ENCODE peak calls at places on chromosomes 3 and 15, in eight cellular contexts. J is AG04450, H is cardiac muscle cell, K is AG10803, T is AG09309, A is GM06990, C is IMR-90, R is foreskin fibroblast. P is an unnamed sample.
A peak's percentile ranks its signal among the peaks of the same experiment; 100 is the strongest.

GRCh38 chr3:107524214-107525100 is 1.7 kb downstream of the BBX start:
- DNase-seq in J (no peak), H (peak; percentile 61), K (peak; percentile 38), T (no peak), A (peak; percentile 23), C (peak; percentile 51), R (peak; percentile 77), P (peak; percentile 57)

GRCh38 chr15:71410347-71410746 is 295.1 kb downstream of the THSD4 start:
- DNase-seq in J (no peak), H (no peak), K (no peak), T (no peak), A (no peak), C (no peak), R (no peak), P (no peak)

GRCh38 chr15:71093089-71094024 is 21.9 kb upstream of the THSD4 start:
- DNase-seq in J (no peak), H (peak; percentile 30), K (peak; percentile 78), T (no peak), A (no peak), C (peak; percentile 82), R (peak; percentile 85), P (no peak)

GRCh38 chr15:35309886-35310285 is 224.8 kb upstream of the NANOGP8 start:
- DNase-seq in J (no peak), H (no peak), K (peak; percentile 65), T (no peak), A (no peak), C (peak; percentile 44), R (peak; percentile 50), P (no peak)

GRCh38 chr3:116930786-116931185 is 221.2 kb downstream of the TUSC7 start:
- DNase-seq in J (no peak), H (no peak), K (no peak), T (no peak), A (no peak), C (peak; percentile 28), R (peak; percentile 65), P (no peak)

GRCh38 chr3:155497930-155498647 is 204.6 kb upstream of the STRIT1 start:
- DNase-seq in J (no peak), H (peak; percentile 6), K (peak; percentile 93), T (peak; percentile 77), A (no peak), C (peak; percentile 50), R (peak; percentile 97), P (no peak)

GRCh38 chr3:37768107-37768809 is 93.4 kb upstream of the CTDSPL start:
- DNase-seq in J (peak; percentile 6), H (peak; percentile 64), K (no peak), T (no peak), A (no peak), C (peak; percentile 37), R (no peak), P (no peak)

GRCh38 chr15:89740137-89740536 is 10.9 kb downstream of the MESP1 start:
- DNase-seq in J (peak; percentile 53), H (peak; percentile 83), K (peak; percentile 65), T (no peak), A (no peak), C (peak; percentile 71), R (peak; percentile 82), P (peak; percentile 81)

GRCh38 chr3:190229632-190230424 is 92.4 kb downstream of the CLDN1 start:
- DNase-seq in J (no peak), H (no peak), K (peak; percentile 29), T (no peak), A (peak; percentile 35), C (peak; percentile 63), R (no peak), P (no peak)

GRCh38 chr3:66490214-66490613 is 10.6 kb downstream of the LRIG1 start:
- DNase-seq in J (peak; percentile 76), H (peak; percentile 36), K (peak; percentile 35), T (no peak), A (no peak), C (peak; percentile 87), R (peak; percentile 45), P (no peak)

GRCh38 chr15:58240191-58240932 is 102.2 kb downstream of the AQP9 start:
- DNase-seq in J (no peak), H (no peak), K (no peak), T (no peak), A (no peak), C (no peak), R (no peak), P (no peak)

GRCh38 chr3:72137865-72138861 is 353.2 kb upstream of the PROK2 start:
- DNase-seq in J (no peak), H (no peak), K (no peak), T (no peak), A (peak; percentile 42), C (no peak), R (no peak), P (peak; percentile 34)

GRCh38 chr3:27254896-27255295 is 114.3 kb downstream of the NEK10 start:
- DNase-seq in J (no peak), H (no peak), K (no peak), T (no peak), A (no peak), C (no peak), R (no peak), P (no peak)

GRCh38 chr3:19947549-19948071 is 713 bp downstream of the RAB5A start:
- DNase-seq in J (no peak), H (peak; percentile 27), K (peak; percentile 53), T (no peak), A (peak; percentile 78), C (peak; percentile 41), R (peak; percentile 66), P (peak; percentile 34)

GRCh38 chr3:18438586-18438985 is 13.4 kb upstream of the SATB1 start:
- DNase-seq in J (no peak), H (no peak), K (no peak), T (no peak), A (no peak), C (no peak), R (no peak), P (no peak)

GRCh38 chr15:80689716-80690115 is 5.4 kb upstream of the ABHD17C start:
- DNase-seq in J (no peak), H (peak; percentile 35), K (no peak), T (no peak), A (no peak), C (peak; percentile 23), R (no peak), P (no peak)

GRCh38 chr15:80682201-80682600 is 12.9 kb upstream of the ABHD17C start:
- DNase-seq in J (no peak), H (no peak), K (no peak), T (no peak), A (no peak), C (no peak), R (no peak), P (no peak)

GRCh38 chr15:80684697-80685096 is 10.4 kb upstream of the ABHD17C start:
- DNase-seq in J (no peak), H (no peak), K (no peak), T (no peak), A (no peak), C (no peak), R (no peak), P (no peak)

GRCh38 chr15:80689297-80689696 is 5.8 kb upstream of the ABHD17C start:
- DNase-seq in J (no peak), H (no peak), K (no peak), T (no peak), A (no peak), C (no peak), R (no peak), P (no peak)

DNA sequence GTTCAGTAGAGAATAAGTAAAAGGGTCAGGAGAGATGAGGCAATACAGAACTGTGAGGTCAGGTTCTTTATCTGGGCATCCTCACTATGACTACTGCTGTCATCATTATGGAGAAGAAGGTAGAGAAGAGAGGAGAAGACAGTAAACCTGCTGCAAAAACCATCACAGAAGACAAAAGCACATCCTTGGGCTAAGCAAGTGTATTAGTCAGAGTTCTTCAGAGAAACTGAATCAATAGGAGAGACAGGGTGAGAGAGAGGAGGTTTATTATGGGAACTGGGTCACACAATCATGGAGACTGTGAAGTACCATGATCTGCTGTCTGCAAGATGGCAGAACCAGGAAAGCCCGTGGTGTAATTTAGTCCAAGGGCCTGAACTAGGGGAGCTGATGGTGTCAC is 9.5 kb upstream of the ABHD17C start:
- DNase-seq in J (no peak), H (no peak), K (no peak), T (no peak), A (no peak), C (no peak), R (no peak), P (no peak)
- TF ChIP-seq CTCF in J (no peak), H (no peak), K (no peak), T (no peak), A (no peak), C (no peak), R (no peak), P (no peak)

GRCh38 chr3:98333989-98334606 is 19.6 kb upstream of the OR5K4 start:
- DNase-seq in J (no peak), H (peak; percentile 56), K (no peak), T (no peak), A (no peak), C (peak; percentile 7), R (no peak), P (no peak)
- TF ChIP-seq CTCF in J (peak; percentile 39), H (peak; percentile 33), K (no peak), T (no peak), A (no peak), C (peak; percentile 33), R (no peak), P (peak; percentile 36)

DNA sequence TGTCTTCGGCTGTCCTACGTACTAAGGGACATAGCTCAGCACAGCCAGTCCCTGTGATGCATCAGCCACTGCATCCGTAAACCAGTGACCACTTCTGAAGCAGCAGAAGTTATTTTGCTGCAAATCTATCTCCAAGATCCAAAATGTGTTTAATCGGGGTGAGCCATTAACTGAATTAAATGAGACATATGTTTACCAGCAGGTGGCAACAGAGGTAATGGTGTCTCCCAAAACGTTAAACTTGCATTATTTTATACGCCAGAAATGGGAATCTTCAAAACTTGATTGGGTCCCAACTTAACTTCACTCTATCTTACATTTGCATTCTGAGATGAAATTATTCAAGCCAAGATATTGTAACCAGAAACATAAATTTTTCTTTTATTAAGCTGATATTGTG is 75.3 kb upstream of the BOC start:
- DNase-seq in J (no peak), H (peak; percentile 63), K (peak; percentile 49), T (no peak), A (no peak), C (peak; percentile 27), R (peak; percentile 55), P (no peak)
- TF ChIP-seq CTCF in J (peak; percentile 51), H (peak; percentile 46), K (peak; percentile 61), T (peak; percentile 47), A (peak; percentile 45), C (peak; percentile 47), R (peak; percentile 39), P (peak; percentile 24)

GRCh38 chr15:79853492-79854328 is 43.1 kb downstream of the MTHFS start:
- DNase-seq in J (peak; percentile 81), H (peak; percentile 91), K (peak; percentile 83), T (peak; percentile 70), A (peak; percentile 43), C (peak; percentile 93), R (peak; percentile 94), P (peak; percentile 58)
- TF ChIP-seq CTCF in J (peak; percentile 99), H (peak; percentile 99), K (peak; percentile 99), T (peak; percentile 99), A (peak; percentile 97), C (peak; percentile 95), R (peak; percentile 100), P (peak; percentile 93)